ENCODE peak calls at places on chromosomes 16 and 17, in six cellular contexts. J is HCT116, R is tibial artery, A is neuronal stem cell, V is left lung, U is mesendoderm. F is an unnamed sample.

GRCh38 chr17:55177914-55178217 is 86.9 kb upstream of the HLF start:
- DNase-seq in J (no peak), R (no peak), A (no peak), V (no peak), U (no peak), F (no peak)

GRCh38 chr17:2710075-2710803 is 1.3 kb downstream of the CLUH start:
- DNase-seq in J (no peak), R (no peak), A (no peak), V (no peak), U (no peak), F (no peak)

GRCh38 chr17:57523926-57524634 is 221.0 kb downstream of the CCDC182 start:
- DNase-seq in J (peak), R (peak), A (no peak), V (peak), U (no peak), F (peak)

GRCh38 chr17:68101992-68102758 is 66.6 kb downstream of the KPNA2 start:
- DNase-seq in J (no peak), R (peak), A (no peak), V (no peak), U (no peak), F (no peak)

GRCh38 chr17:15910791-15911190 is 34.1 kb upstream of the ADORA2B start:
- DNase-seq in J (no peak), R (no peak), A (no peak), V (no peak), U (no peak), F (no peak)

GRCh38 chr17:36936455-36936934 is 780 bp upstream of the LHX1 start:
- DNase-seq in J (no peak), R (no peak), A (no peak), V (no peak), U (peak), F (no peak)

GRCh38 chr17:78506454-78507309 is 70.5 kb downstream of the DNAH17 start:
- DNase-seq in J (no peak), R (no peak), A (no peak), V (no peak), U (no peak), F (no peak)

GRCh38 chr16:4214215-4214621 is 27.7 kb downstream of the SRL start:
- DNase-seq in J (peak), R (peak), A (no peak), V (no peak), U (peak), F (no peak)

GRCh38 chr17:9336817-9337216 is 238.8 kb downstream of the STX8 start:
- DNase-seq in J (no peak), R (no peak), A (no peak), V (no peak), U (no peak), F (no peak)

GRCh38 chr16:50067290-50067853 is 1.6 kb downstream of the HEATR3 start:
- DNase-seq in J (peak), R (no peak), A (peak), V (no peak), U (peak), F (no peak)

GRCh38 chr17:7252176-7253043 is at the start of gene ELP5:
- DNase-seq in J (peak), R (peak), A (peak), V (peak), U (peak), F (peak)

GRCh38 chr17:49632201-49632600 is 45.7 kb downstream of the SPOP start:
- DNase-seq in J (no peak), R (no peak), A (no peak), V (no peak), U (no peak), F (no peak)

GRCh38 chr17:39209317-39210092 is 9.4 kb downstream of the RPL19 start:
- DNase-seq in J (no peak), R (peak), A (no peak), V (peak), U (peak), F (peak)

GRCh38 chr16:30515275-30515674 is 11.1 kb downstream of the ZNF768 start:
- DNase-seq in J (no peak), R (no peak), A (no peak), V (no peak), U (no peak), F (no peak)
- H3K27ac ChIP-seq in J (no peak), R (no peak), A (no peak), V (no peak), U (no peak), F (no peak)

GRCh38 chr16:67992661-67993206 is 6.5 kb downstream of the DPEP2 start:
- DNase-seq in J (no peak), R (no peak), A (no peak), V (no peak), U (no peak), F (no peak)
- H3K27ac ChIP-seq in J (no peak), R (no peak), A (no peak), V (no peak), U (no peak), F (peak)

GRCh38 chr17:45224671-45225050 is 3.0 kb downstream of the FMNL1 start:
- DNase-seq in J (no peak), R (no peak), A (no peak), V (no peak), U (no peak), F (no peak)
- H3K27ac ChIP-seq in J (no peak), R (no peak), A (no peak), V (peak), U (no peak), F (no peak)

DNA sequence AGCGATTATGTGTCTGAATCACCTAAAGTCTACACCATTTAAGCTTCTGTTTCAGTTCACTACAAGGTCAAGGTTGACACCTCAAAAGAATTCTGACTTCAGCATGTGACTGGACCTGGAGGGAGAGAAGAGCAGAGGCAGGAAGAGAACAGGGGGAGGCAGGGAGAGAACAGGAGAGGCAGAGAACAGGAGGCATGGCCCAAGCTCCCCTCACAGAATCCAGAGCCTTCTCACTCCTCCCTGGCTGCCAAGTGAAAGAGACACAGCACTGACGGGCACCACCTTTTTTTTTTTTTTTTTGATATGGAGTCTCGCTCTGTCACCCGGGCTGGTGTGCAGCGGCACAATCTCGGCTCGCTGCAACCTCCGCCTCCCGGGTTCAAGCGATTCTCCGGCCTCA is 11.4 kb downstream of the GGA2 start:
- DNase-seq in J (no peak), R (no peak), A (no peak), V (no peak), U (no peak), F (no peak)
- H3K27ac ChIP-seq in J (no peak), R (no peak), A (no peak), V (no peak), U (no peak), F (no peak)